ENCODE peak calls at places on chromosome 10, in ten cellular contexts. U is activated naive CD4-positive, alpha-beta T cell; M is RKO; A is stimulated activated CD8-positive, alpha-beta memory T cell treated with anti-CD3 and anti-CD28 coated beads, Interleukin-15, amount 100 ng/mL, for 1 hour; Y is occipital lobe; F is T-helper 1 cell; J is foreskin melanocyte; H is NCI-H1105; X is fibroblast of the aortic adventitia; V is cardiac fibroblast. K is an unnamed sample.

GRCh38 chr10:119658274-119658673 is 7.1 kb downstream of the BAG3 start:
- DNase-seq in U (no peak), M (peak), A (no peak), Y (peak), F (no peak), J (peak), H (no peak), X (peak), V (peak), K (peak)

GRCh38 chr10:6208781-6209235 is 6.1 kb downstream of the PFKFB3 start:
- DNase-seq in U (no peak), M (no peak), A (no peak), Y (peak), F (no peak), J (no peak), H (no peak), X (no peak), V (no peak), K (no peak)

GRCh38 chr10:124629410-124629809 is 114.8 kb downstream of the FAM53B start:
- DNase-seq in U (no peak), M (no peak), A (no peak), Y (peak), F (no peak), J (peak), H (no peak), X (peak), V (no peak), K (peak)

GRCh38 chr10:102424145-102424544 is 3.5 kb downstream of the FBXL15 start:
- DNase-seq in U (no peak), M (no peak), A (no peak), Y (no peak), F (no peak), J (no peak), H (no peak), X (no peak), V (no peak), K (no peak)

GRCh38 chr10:64430690-64431323 is 909.6 kb downstream of the REEP3 start:
- DNase-seq in U (no peak), M (peak), A (no peak), Y (no peak), F (no peak), J (peak), H (no peak), X (no peak), V (peak), K (peak)

GRCh38 chr10:120205368-120206018 is 251.5 kb upstream of the PLPP4 start:
- DNase-seq in U (no peak), M (no peak), A (no peak), Y (no peak), F (no peak), J (no peak), H (no peak), X (no peak), V (no peak), K (no peak)

GRCh38 chr10:132347211-132347930 is 15.4 kb downstream of the LRRC27 start:
- DNase-seq in U (no peak), M (no peak), A (no peak), Y (no peak), F (no peak), J (no peak), H (no peak), X (no peak), V (no peak), K (no peak)

GRCh38 chr10:26805567-26806245 is 55.1 kb downstream of the ABI1 start:
- DNase-seq in U (no peak), M (peak), A (no peak), Y (no peak), F (no peak), J (no peak), H (no peak), X (peak), V (peak), K (peak)

GRCh38 chr10:126500185-126500584 is 111.9 kb upstream of the ADAM12 start:
- DNase-seq in U (no peak), M (no peak), A (no peak), Y (no peak), F (no peak), J (no peak), H (no peak), X (no peak), V (no peak), K (no peak)

GRCh38 chr10:84140036-84140379 is 699 bp downstream of the GHITM start:
- DNase-seq in U (no peak), M (peak), A (no peak), Y (no peak), F (no peak), J (no peak), H (no peak), X (peak), V (peak), K (peak)

GRCh38 chr10:113648478-113648877 is 15.4 kb downstream of the NRAP start:
- DNase-seq in U (no peak), M (no peak), A (no peak), Y (no peak), F (no peak), J (peak), H (no peak), X (peak), V (no peak), K (peak)

GRCh38 chr10:42943025-42943818 is 133.6 kb upstream of the RET start:
- DNase-seq in U (no peak), M (no peak), A (no peak), Y (no peak), F (no peak), J (no peak), H (no peak), X (no peak), V (no peak), K (no peak)

GRCh38 chr10:31961264-31961663 is 32.6 kb upstream of the ARHGAP12 start:
- DNase-seq in U (no peak), M (no peak), A (no peak), Y (no peak), F (no peak), J (peak), H (peak), X (no peak), V (no peak), K (no peak)

GRCh38 chr10:21626457-21627161 is 92.6 kb downstream of the MLLT10 start:
- DNase-seq in U (no peak), M (no peak), A (no peak), Y (no peak), F (no peak), J (no peak), H (no peak), X (peak), V (peak), K (no peak)

GRCh38 chr10:33352154-33352553 is 17.7 kb upstream of the NRP1 start:
- DNase-seq in U (no peak), M (peak), A (no peak), Y (no peak), F (no peak), J (no peak), H (no peak), X (peak), V (peak), K (no peak)

GRCh38 chr10:4109469-4109868 is 324.5 kb upstream of the KLF6 start:
- DNase-seq in U (no peak), M (no peak), A (no peak), Y (no peak), F (no peak), J (no peak), H (no peak), X (peak), V (peak), K (no peak)

GRCh38 chr10:104809288-104810090 is 168.4 kb downstream of the SORCS3 start:
- DNase-seq in U (no peak), M (peak), A (no peak), Y (no peak), F (no peak), J (peak), H (peak), X (no peak), V (peak), K (no peak)

GRCh38 chr10:6973904-6974303 is 393.8 kb upstream of the PRKCQ start:
- DNase-seq in U (no peak), M (no peak), A (no peak), Y (no peak), F (no peak), J (no peak), H (no peak), X (no peak), V (no peak), K (peak)

GRCh38 chr10:25297466-25297865 is 122.7 kb downstream of the GPR158 start:
- DNase-seq in U (no peak), M (no peak), A (no peak), Y (no peak), F (no peak), J (no peak), H (no peak), X (no peak), V (no peak), K (no peak)

GRCh38 chr10:10038358-10038757 is 979.3 kb upstream of the CELF2 start:
- DNase-seq in U (no peak), M (no peak), A (no peak), Y (no peak), F (no peak), J (no peak), H (no peak), X (no peak), V (peak), K (no peak)

GRCh38 chr10:1368772-1369171 is 312.6 kb downstream of the WDR37 start:
- DNase-seq in U (no peak), M (peak), A (peak), Y (no peak), F (no peak), J (peak), H (no peak), X (no peak), V (no peak), K (peak)

GRCh38 chr10:19843487-19843886 is 27.3 kb downstream of the PLXDC2 start:
- DNase-seq in U (no peak), M (no peak), A (no peak), Y (no peak), F (no peak), J (no peak), H (no peak), X (peak), V (no peak), K (no peak)

GRCh38 chr10:67794909-67795460 is 43.0 kb downstream of the DNAJC12 start:
- DNase-seq in U (no peak), M (no peak), A (no peak), Y (no peak), F (no peak), J (no peak), H (no peak), X (no peak), V (no peak), K (no peak)

GRCh38 chr10:127003032-127003685 is 97.9 kb downstream of the DOCK1 start:
- DNase-seq in U (no peak), M (no peak), A (no peak), Y (no peak), F (no peak), J (no peak), H (no peak), X (no peak), V (no peak), K (no peak)

GRCh38 chr10:112374724-112375541 is 1.0 kb downstream of the ACSL5 start:
- DNase-seq in U (no peak), M (no peak), A (no peak), Y (no peak), F (no peak), J (no peak), H (no peak), X (no peak), V (no peak), K (peak)